ENCODE peak calls at places on chromosomes 3 and 15, in eight cellular contexts. M, W, A, E, T, K, H and O are unnamed samples.

GRCh38 chr3:168123211-168124173 is 27.8 kb upstream of the GOLIM4 start:
- DNase-seq in M (no peak), W (no peak), A (no peak), E (no peak), T (no peak), K (no peak), H (no peak), O (no peak)

GRCh38 chr3:180433172-180433571 is 168.8 kb upstream of the TTC14 start:
- DNase-seq in M (no peak), W (no peak), A (no peak), E (no peak), T (no peak), K (no peak), H (peak), O (no peak)

GRCh38 chr3:156554515-156554841 is 439 bp downstream of the SSR3 start:
- DNase-seq in M (no peak), W (peak), A (no peak), E (no peak), T (no peak), K (no peak), H (no peak), O (no peak)

GRCh38 chr3:4720316-4721075 is 227.3 kb downstream of the ITPR1 start:
- DNase-seq in M (no peak), W (peak), A (no peak), E (peak), T (no peak), K (peak), H (peak), O (no peak)

GRCh38 chr15:87033056-87033455 is 953.4 kb downstream of the AGBL1 start:
- DNase-seq in M (no peak), W (no peak), A (peak), E (no peak), T (no peak), K (no peak), H (peak), O (no peak)

GRCh38 chr3:65412591-65412990 is 626.1 kb downstream of the MAGI1 start:
- DNase-seq in M (no peak), W (no peak), A (peak), E (no peak), T (no peak), K (peak), H (peak), O (no peak)

GRCh38 chr3:195543642-195544536 is 764 bp upstream of the PPP1R2 start:
- DNase-seq in M (peak), W (no peak), A (peak), E (no peak), T (peak), K (peak), H (peak), O (no peak)

GRCh38 chr15:39034816-39035215 is 470.2 kb upstream of the RASGRP1 start:
- DNase-seq in M (no peak), W (no peak), A (no peak), E (no peak), T (no peak), K (no peak), H (no peak), O (no peak)

GRCh38 chr3:128945041-128945877 is 48.6 kb downstream of the CFAP92 start:
- DNase-seq in M (no peak), W (no peak), A (no peak), E (no peak), T (no peak), K (no peak), H (no peak), O (no peak)

GRCh38 chr3:18443670-18444596 is 18.8 kb upstream of the SATB1 start:
- DNase-seq in M (peak), W (peak), A (peak), E (no peak), T (peak), K (peak), H (no peak), O (peak)

GRCh38 chr3:59777559-59778178 is 727.8 kb upstream of the CFAP20DC start:
- DNase-seq in M (no peak), W (no peak), A (no peak), E (no peak), T (no peak), K (no peak), H (no peak), O (no peak)

GRCh38 chr15:75468908-75469307 is 17.4 kb upstream of the SIN3A start:
- DNase-seq in M (no peak), W (no peak), A (no peak), E (no peak), T (no peak), K (no peak), H (no peak), O (no peak)

GRCh38 chr3:156687023-156687422 is 12.6 kb downstream of the TIPARP start:
- DNase-seq in M (no peak), W (no peak), A (no peak), E (no peak), T (no peak), K (no peak), H (peak), O (no peak)

GRCh38 chr3:165658027-165658426 is 179.2 kb downstream of the BCHE start:
- DNase-seq in M (no peak), W (no peak), A (no peak), E (no peak), T (no peak), K (no peak), H (no peak), O (no peak)

GRCh38 chr3:52067046-52067445 is 10.7 kb upstream of the DUSP7 start:
- DNase-seq in M (no peak), W (no peak), A (no peak), E (no peak), T (no peak), K (no peak), H (no peak), O (no peak)

GRCh38 chr3:147838650-147839049 is 429.5 kb downstream of the ZIC1 start:
- DNase-seq in M (no peak), W (no peak), A (no peak), E (no peak), T (no peak), K (no peak), H (peak), O (no peak)
- TF ChIP-seq CTCF in M (no peak), W (no peak), A (no peak), E (no peak), T (no peak), K (no peak), H (peak), O (no peak)

GRCh38 chr15:90886291-90886614 is 1.9 kb downstream of the FES start:
- DNase-seq in M (no peak), W (no peak), A (no peak), E (no peak), T (no peak), K (no peak), H (no peak), O (no peak)

GRCh38 chr15:90884719-90885431 is 571 bp downstream of the FES start:
- DNase-seq in M (no peak), W (no peak), A (no peak), E (no peak), T (no peak), K (no peak), H (no peak), O (no peak)

GRCh38 chr15:90887037-90887481 is 2.8 kb downstream of the FES start:
- DNase-seq in M (no peak), W (no peak), A (no peak), E (no peak), T (no peak), K (no peak), H (no peak), O (peak)

GRCh38 chr15:90883971-90884718 is at the start of gene FES:
- DNase-seq in M (no peak), W (peak), A (peak), E (peak), T (no peak), K (peak), H (peak), O (peak)

GRCh38 chr15:90885432-90886290 is 1.4 kb downstream of the FES start:
- DNase-seq in M (peak), W (peak), A (peak), E (peak), T (peak), K (peak), H (peak), O (peak)
- TF ChIP-seq CTCF in M (peak), W (peak), A (peak), E (peak), T (peak), K (peak), H (peak), O (peak)

GRCh38 chr3:192212335-192212734 is 515.0 kb downstream of the FGF12 start:
- DNase-seq in M (no peak), W (no peak), A (no peak), E (no peak), T (no peak), K (no peak), H (no peak), O (no peak)
- TF ChIP-seq CTCF in M (peak), W (no peak), A (peak), E (peak), T (no peak), K (no peak), H (no peak), O (no peak)

GRCh38 chr15:25438601-25439455 is at the start of gene UBE3A:
- DNase-seq in M (peak), W (peak), A (peak), E (peak), T (peak), K (peak), H (peak), O (peak)

GRCh38 chr15:25435474-25436243 is 3.2 kb downstream of the UBE3A start:
- DNase-seq in M (no peak), W (no peak), A (no peak), E (no peak), T (no peak), K (no peak), H (peak), O (no peak)

GRCh38 chr15:25436707-25437106 is 2.1 kb downstream of the UBE3A start:
- DNase-seq in M (no peak), W (no peak), A (no peak), E (no peak), T (no peak), K (no peak), H (no peak), O (no peak)

GRCh38 chr15:25439456-25439836 is 622 bp upstream of the UBE3A start:
- DNase-seq in M (no peak), W (peak), A (no peak), E (no peak), T (no peak), K (peak), H (peak), O (no peak)

DNA sequence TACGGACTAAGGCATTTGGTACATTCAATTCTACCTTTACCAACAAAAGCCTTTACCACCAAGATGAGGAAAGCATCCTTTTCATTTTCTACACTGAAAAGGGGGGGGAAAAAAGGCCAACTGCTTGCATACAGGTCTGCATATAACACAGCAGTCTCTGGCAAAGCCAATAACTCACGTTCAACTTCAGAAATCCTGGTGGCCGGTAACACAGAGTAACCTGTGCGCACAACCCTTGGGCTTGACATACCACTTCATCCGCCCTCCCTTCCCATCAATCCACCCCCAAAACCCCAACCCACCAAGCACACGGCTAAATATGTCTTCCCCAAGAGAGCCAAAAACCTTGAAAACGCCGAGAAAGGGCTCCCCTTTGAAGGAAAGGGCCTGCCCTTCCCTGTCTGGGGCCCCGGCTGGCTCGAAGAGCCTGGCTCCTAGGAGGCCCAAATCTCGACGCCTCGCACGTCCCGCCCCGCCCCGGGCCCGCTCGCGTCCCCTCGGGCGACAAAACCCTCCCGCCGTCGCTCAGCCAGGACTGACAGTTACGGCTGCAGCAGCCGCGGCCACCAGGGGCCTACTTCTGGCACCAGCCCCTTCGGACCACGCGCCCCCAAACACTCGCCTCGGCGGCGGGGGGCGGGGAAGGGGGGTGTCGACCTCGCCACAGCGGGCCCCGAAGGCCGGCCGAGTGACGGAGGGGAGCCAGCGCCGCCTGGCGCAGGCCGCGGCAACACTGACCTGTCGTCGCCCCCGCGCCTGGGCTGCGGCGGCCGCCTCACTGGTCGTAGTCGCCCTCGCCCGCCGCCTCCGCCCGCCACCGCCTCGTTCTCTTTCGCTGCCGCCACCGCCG is 848 bp downstream of the UBE3A start:
- DNase-seq in M (peak), W (peak), A (peak), E (no peak), T (peak), K (peak), H (peak), O (peak)
- TF ChIP-seq CTCF in M (peak), W (no peak), A (peak), E (no peak), T (no peak), K (no peak), H (peak), O (peak)

GRCh38 chr3:101200461-101200860 is 119.9 kb downstream of the IMPG2 start:
- DNase-seq in M (no peak), W (no peak), A (no peak), E (no peak), T (no peak), K (no peak), H (no peak), O (no peak)

GRCh38 chr3:101204246-101204645 is 116.1 kb downstream of the IMPG2 start:
- DNase-seq in M (no peak), W (no peak), A (no peak), E (no peak), T (no peak), K (no peak), H (peak), O (no peak)

GRCh38 chr3:101203411-101203810 is 117.0 kb downstream of the IMPG2 start:
- DNase-seq in M (no peak), W (no peak), A (no peak), E (no peak), T (no peak), K (no peak), H (peak), O (no peak)

GRCh38 chr3:101202640-101203039 is 117.7 kb downstream of the IMPG2 start:
- DNase-seq in M (no peak), W (no peak), A (no peak), E (no peak), T (no peak), K (no peak), H (no peak), O (no peak)
- TF ChIP-seq CTCF in M (no peak), W (no peak), A (no peak), E (no peak), T (no peak), K (no peak), H (no peak), O (no peak)

DNA sequence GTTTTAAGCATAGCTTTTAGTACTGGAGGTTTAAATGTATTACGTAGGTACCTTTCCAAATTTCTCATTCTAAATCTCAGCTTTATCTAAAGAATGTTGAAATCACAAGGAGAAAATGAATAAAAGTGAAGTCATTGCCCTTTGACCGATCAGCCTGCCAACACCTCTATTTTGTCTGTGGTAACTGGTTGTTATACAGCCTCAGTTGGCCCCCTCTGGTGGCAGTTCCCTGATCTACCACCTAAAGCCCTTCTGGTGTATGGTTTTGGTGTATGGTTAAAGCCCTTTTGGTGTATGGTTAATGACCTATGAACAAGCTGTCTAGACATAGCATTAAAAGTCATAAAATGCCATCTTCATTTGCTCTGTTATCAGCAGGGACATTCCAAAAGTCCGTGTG is 378.2 kb upstream of the AZI2 start:
- DNase-seq in M (peak), W (no peak), A (peak), E (peak), T (no peak), K (peak), H (peak), O (no peak)
- TF ChIP-seq CTCF in M (peak), W (no peak), A (peak), E (peak), T (no peak), K (peak), H (peak), O (no peak)

DNA sequence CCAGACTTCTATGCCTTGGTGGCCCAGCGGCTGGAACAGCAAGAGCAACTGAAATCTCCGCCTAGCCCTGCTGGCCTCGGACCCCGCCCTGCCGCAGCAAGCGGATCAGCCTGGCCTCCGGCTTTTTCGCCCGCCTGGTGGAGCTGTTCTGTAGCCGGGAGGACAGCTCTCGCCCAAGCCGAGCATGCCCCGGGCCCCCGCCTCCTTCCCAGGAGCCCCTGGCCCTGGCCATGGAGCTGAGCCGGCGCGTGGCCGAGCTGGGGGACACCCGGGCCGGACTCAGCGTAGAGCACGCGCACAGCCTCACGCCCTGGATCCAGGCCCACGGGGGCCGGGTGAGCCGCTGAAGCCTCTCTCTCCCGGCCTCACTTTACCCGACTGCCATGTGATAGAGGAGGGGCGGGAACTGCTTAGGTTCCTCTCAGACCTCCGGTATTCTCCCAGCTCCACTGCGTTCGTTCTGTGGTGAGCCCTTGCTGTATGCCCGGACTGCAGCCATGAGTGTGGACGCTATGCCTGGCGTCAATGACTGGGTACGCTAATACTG is 24.1 kb upstream of the MRPL3 start:
- DNase-seq in M (peak), W (no peak), A (peak), E (no peak), T (no peak), K (no peak), H (peak), O (no peak)
- TF ChIP-seq CTCF in M (peak), W (no peak), A (peak), E (no peak), T (no peak), K (no peak), H (peak), O (peak)

DNA sequence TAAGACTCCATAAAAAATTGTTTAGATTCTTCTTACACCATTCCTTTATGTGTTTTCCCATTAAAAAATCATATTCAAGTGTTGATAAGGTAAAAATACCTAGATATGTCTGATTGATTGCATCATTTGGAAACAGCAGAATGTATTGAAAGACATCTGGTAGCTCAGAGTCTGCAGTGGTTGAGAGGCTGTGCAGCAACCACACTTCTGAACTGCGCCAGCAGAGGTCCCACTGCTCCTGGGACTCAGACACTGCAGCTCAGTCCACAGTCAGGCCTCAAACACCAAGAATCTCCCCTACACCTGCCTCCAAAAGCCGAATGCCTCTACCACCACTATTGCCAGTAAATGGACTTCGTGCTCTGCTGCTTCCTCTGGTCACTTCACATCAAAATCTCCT is 176.9 kb upstream of the LMCD1 start:
- DNase-seq in M (no peak), W (peak), A (peak), E (no peak), T (no peak), K (peak), H (peak), O (no peak)
- TF ChIP-seq CTCF in M (peak), W (no peak), A (no peak), E (peak), T (peak), K (peak), H (peak), O (no peak)